ENCODE peak calls at places on chromosome 1, in six cellular contexts. K is SK-N-DZ; L is activated CD4-positive, CD25-positive, alpha-beta regulatory T cell treated with anti-CD3 and anti-CD28 coated beads, Interleukin-2, amount 50 U/mL, for 72 hours; X is OCI-LY7; Z is Jurkat, Clone E6-1; O is fibroblast of lung. D is an unnamed sample.

GRCh38 chr1:57198912-57199311 is 224.9 kb downstream of the DAB1 start:
- DNase-seq in K (no peak), L (no peak), X (no peak), Z (no peak), O (no peak), D (no peak)

GRCh38 chr1:67433830-67434229 is 3.6 kb upstream of the SERBP1 start:
- DNase-seq in K (no peak), L (no peak), X (no peak), Z (no peak), O (no peak), D (no peak)

GRCh38 chr1:225113265-225113664 is 183.8 kb downstream of the DNAH14 start:
- DNase-seq in K (no peak), L (no peak), X (no peak), Z (no peak), O (no peak), D (no peak)

GRCh38 chr1:14926818-14927555 is 226.6 kb upstream of the TMEM51 start:
- DNase-seq in K (no peak), L (no peak), X (no peak), Z (no peak), O (no peak), D (no peak)

GRCh38 chr1:152878042-152878441 is at the start of gene SMCP:
- DNase-seq in K (no peak), L (peak), X (no peak), Z (peak), O (no peak), D (peak)

GRCh38 chr1:109790735-109791494 is 27.2 kb upstream of the EPS8L3 start:
- DNase-seq in K (no peak), L (peak), X (peak), Z (peak), O (peak), D (peak)

GRCh38 chr1:8858112-8858668 is 20.3 kb downstream of the ENO1 start:
- DNase-seq in K (no peak), L (no peak), X (no peak), Z (no peak), O (peak), D (no peak)

GRCh38 chr1:41355761-41356160 is 5.5 kb upstream of the FOXO6 start:
- DNase-seq in K (no peak), L (no peak), X (no peak), Z (no peak), O (no peak), D (no peak)

GRCh38 chr1:222161676-222162075 is 386.2 kb downstream of the HHIPL2 start:
- DNase-seq in K (no peak), L (no peak), X (no peak), Z (no peak), O (peak), D (no peak)

GRCh38 chr1:30034105-30034626 is 689.2 kb downstream of the MATN1 start:
- DNase-seq in K (no peak), L (no peak), X (no peak), Z (no peak), O (no peak), D (no peak)

GRCh38 chr1:16046865-16047264 is 3.3 kb downstream of the CLCNKB start:
- DNase-seq in K (no peak), L (no peak), X (no peak), Z (no peak), O (peak), D (no peak)

GRCh38 chr1:55143686-55144085 is 71.5 kb downstream of the USP24 start:
- DNase-seq in K (no peak), L (no peak), X (peak), Z (no peak), O (no peak), D (no peak)

GRCh38 chr1:89261926-89262540 is 10.6 kb downstream of the GBP5 start:
- DNase-seq in K (no peak), L (no peak), X (no peak), Z (no peak), O (peak), D (peak)

GRCh38 chr1:210464519-210465039 is 135.9 kb downstream of the HHAT start:
- DNase-seq in K (peak), L (no peak), X (no peak), Z (peak), O (peak), D (no peak)

GRCh38 chr1:17573518-17574041 is 34.1 kb downstream of the ARHGEF10L start:
- DNase-seq in K (no peak), L (no peak), X (no peak), Z (no peak), O (no peak), D (no peak)

GRCh38 chr1:23403038-23403336 is 21.6 kb downstream of the TCEA3 start:
- DNase-seq in K (no peak), L (no peak), X (no peak), Z (no peak), O (peak), D (no peak)

GRCh38 chr1:23624440-23624839 is 65.1 kb upstream of the ID3 start:
- DNase-seq in K (no peak), L (peak), X (no peak), Z (no peak), O (no peak), D (no peak)